ENCODE peak calls at places on chromosome 19, in five cellular contexts. M, Z, I, S and H are unnamed samples.

GRCh38 chr19:1472227-1473055 is 6.6 kb downstream of the C19orf25 start:
- DNase-seq in Z (no peak), I (no peak), S (no peak), M (no peak), H (no peak)

GRCh38 chr19:8269724-8270123 is 38.4 kb downstream of the CD320 start:
- DNase-seq in S (no peak), M (no peak), I (no peak), Z (no peak), H (no peak)

GRCh38 chr19:38817081-38817480 is 4.3 kb upstream of the LGALS4 start:
- DNase-seq in I (no peak), S (no peak), Z (no peak), M (no peak), H (no peak)

GRCh38 chr19:34962281-34962944 is 1.6 kb downstream of the ZNF792 start:
- DNase-seq in Z (no peak), I (no peak), M (no peak), S (no peak), H (no peak)

GRCh38 chr19:12872941-12873890 is 8.0 kb downstream of the DNASE2 start:
- DNase-seq in S (no peak), Z (no peak), I (peak), M (peak), H (peak)

GRCh38 chr19:11931513-11931912 is 6.6 kb downstream of the ZNF700 start:
- DNase-seq in M (no peak), I (no peak), Z (no peak), S (no peak), H (no peak)

GRCh38 chr19:41998246-41999020 is 4.4 kb upstream of the ATP1A3 start:
- DNase-seq in S (no peak), I (no peak), M (peak), Z (peak), H (no peak)

GRCh38 chr19:49114630-49115363 is 627 bp downstream of the LIN7B start:
- DNase-seq in M (peak), Z (no peak), I (no peak), S (no peak), H (no peak)

GRCh38 chr19:17153996-17154395 is 61.2 kb upstream of the USE1 start:
- DNase-seq in S (no peak), M (no peak), Z (no peak), I (no peak), H (no peak)

GRCh38 chr19:1648156-1648925 is 4.1 kb downstream of the TCF3 start:
- DNase-seq in Z (no peak), I (no peak), S (no peak), M (peak), H (no peak)